ENCODE peak calls at places on chromosomes 4 and X, in nine cellular contexts. Q is EL, F is osteocyte, B is K562, U is anterior cingulate cortex, R is HS-5, I is NCI-H82, C is T follicular helper cell, J is fibroblast of mammary gland. L is an unnamed sample.

GRCh38 chrX:38890963-38891362 is 89.7 kb downstream of the MID1IP1 start:
- DNase-seq in F (no peak), U (no peak), Q (no peak), B (no peak), C (no peak), R (no peak), I (no peak), J (no peak), L (no peak)

GRCh38 chr4:150145950-150146340 is 67.7 kb downstream of the DCLK2 start:
- DNase-seq in I (no peak), B (no peak), C (no peak), R (no peak), U (no peak), F (no peak), J (no peak), Q (peak), L (no peak)

GRCh38 chrX:1417921-1418875 is 26.3 kb upstream of the SLC25A6 start:
- DNase-seq in R (no peak), J (no peak), I (no peak), U (no peak), F (no peak), C (no peak), B (no peak), Q (no peak), L (no peak)

GRCh38 chr4:98283219-98284199 is 22.3 kb downstream of the RAP1GDS1 start:
- DNase-seq in C (no peak), R (no peak), J (peak), F (no peak), I (no peak), U (no peak), B (no peak), Q (peak), L (no peak)

GRCh38 chrX:129934461-129934860 is 28.5 kb downstream of the UTP14A start:
- DNase-seq in U (peak), C (no peak), J (no peak), B (no peak), Q (no peak), F (no peak), I (no peak), R (no peak), L (no peak)

GRCh38 chrX:110992611-110993010 is 103.4 kb upstream of the PAK3 start:
- DNase-seq in Q (peak), I (peak), B (peak), R (no peak), J (peak), U (no peak), C (peak), F (no peak), L (peak)

GRCh38 chr4:56607926-56608325 is 73.2 kb downstream of the HOPX start:
- DNase-seq in C (no peak), B (no peak), F (no peak), I (no peak), J (no peak), U (no peak), R (no peak), Q (no peak), L (no peak)

GRCh38 chr4:183966371-183966770 is 61.3 kb downstream of the STOX2 start:
- DNase-seq in B (no peak), C (no peak), U (no peak), Q (no peak), I (no peak), F (no peak), J (no peak), R (no peak), L (no peak)

GRCh38 chr4:37425857-37426256 is 181.3 kb downstream of the NWD2 start:
- DNase-seq in I (no peak), F (no peak), R (no peak), J (no peak), C (no peak), B (no peak), Q (no peak), U (no peak), L (no peak)

GRCh38 chrX:7159132-7159861 is 11.3 kb upstream of the PUDP start:
- DNase-seq in U (no peak), R (no peak), B (no peak), J (peak), C (no peak), Q (no peak), I (no peak), F (no peak), L (no peak)

GRCh38 chr4:41678086-41678485 is 70.4 kb downstream of the PHOX2B start:
- DNase-seq in B (no peak), F (no peak), I (no peak), Q (peak), C (no peak), R (no peak), U (no peak), J (peak), L (no peak)

GRCh38 chr4:742742-743311 is 37.2 kb downstream of the PCGF3 start:
- DNase-seq in Q (peak), U (peak), B (peak), I (peak), C (peak), J (peak), R (no peak), F (peak), L (peak)

GRCh38 chrX:32183066-32183465 is 1028.3 kb downstream of the DMD start:
- DNase-seq in B (no peak), I (no peak), C (no peak), R (no peak), J (no peak), Q (no peak), U (no peak), F (no peak), L (no peak)

GRCh38 chr4:159010563-159011260 is 92.2 kb upstream of the RAPGEF2 start:
- DNase-seq in Q (peak), F (no peak), C (no peak), B (no peak), J (peak), R (no peak), I (no peak), U (peak), L (no peak)

GRCh38 chr4:164648151-164648848 is 105.6 kb upstream of the SMIM31 start:
- DNase-seq in F (no peak), J (peak), I (no peak), B (no peak), U (no peak), Q (no peak), C (no peak), R (peak), L (no peak)

GRCh38 chrX:12421918-12422317 is 283.6 kb downstream of the FRMPD4 start:
- DNase-seq in U (no peak), F (no peak), I (no peak), R (peak), B (no peak), Q (peak), J (no peak), C (no peak), L (no peak)

GRCh38 chrX:19721726-19722370 is 165.6 kb downstream of the SH3KBP1 start:
- DNase-seq in J (no peak), U (peak), Q (no peak), I (no peak), C (no peak), F (no peak), R (no peak), B (no peak), L (no peak)

GRCh38 chr4:190020790-190021717 is 6.0 kb downstream of the FRG2 start:
- DNase-seq in C (no peak), Q (peak), U (no peak), J (peak), R (no peak), I (no peak), B (peak), F (peak), L (peak)

GRCh38 chrX:153366119-153366518 is 32.2 kb downstream of the ZNF275 start:
- DNase-seq in F (no peak), B (no peak), C (no peak), I (no peak), U (no peak), R (no peak), J (no peak), Q (no peak), L (no peak)

GRCh38 chr4:19399001-19399400 is 852.7 kb upstream of the SLIT2 start:
- DNase-seq in Q (peak), J (peak), R (peak), C (no peak), B (no peak), I (no peak), F (no peak), U (no peak), L (no peak)

GRCh38 chr4:105236202-105236916 is 89.7 kb downstream of the TET2 start:
- DNase-seq in R (no peak), F (no peak), Q (no peak), B (no peak), U (no peak), C (no peak), J (no peak), I (no peak), L (no peak)

GRCh38 chr4:95549246-95550138 is 719 bp upstream of the UNC5C start:
- DNase-seq in I (peak), J (no peak), R (no peak), U (peak), Q (peak), C (no peak), B (no peak), F (no peak), L (peak)

GRCh38 chrX:13646154-13646549 is 6.8 kb upstream of the TCEANC start:
- DNase-seq in U (peak), R (no peak), Q (peak), J (peak), F (peak), C (peak), I (peak), B (peak), L (peak)

GRCh38 chr4:62193726-62194125 is 993.6 kb downstream of the ADGRL3 start:
- DNase-seq in F (no peak), B (no peak), R (no peak), U (no peak), I (no peak), C (no peak), Q (no peak), J (no peak), L (no peak)

L was measured in WERI-Rb-1.